ENCODE peak calls at places on chromosomes 4 and X, in eight cellular contexts. X, W, C, Q, V, I, D and T are unnamed samples.

GRCh38 chr4:62881901-62882300 is 1527.3 kb downstream of the TECRL start:
- DNase-seq in X (no peak), W (no peak), C (no peak), Q (no peak), V (no peak), I (no peak), D (no peak), T (no peak)

GRCh38 chr4:48139688-48140087 is 5.6 kb upstream of the TXK start:
- DNase-seq in X (no peak), W (no peak), C (no peak), Q (no peak), V (no peak), I (no peak), D (peak), T (no peak)

GRCh38 chr4:121988950-121989349 is 37.1 kb upstream of the TRPC3 start:
- DNase-seq in X (no peak), W (no peak), C (no peak), Q (no peak), V (no peak), I (no peak), D (no peak), T (no peak)

GRCh38 chr4:68176500-68176899 is 46.8 kb upstream of the TMPRSS11F start:
- DNase-seq in X (no peak), W (no peak), C (no peak), Q (no peak), V (no peak), I (no peak), D (no peak), T (no peak)

GRCh38 chrX:49037883-49038475 is 5.2 kb downstream of the TFE3 start:
- DNase-seq in X (no peak), W (no peak), C (no peak), Q (no peak), V (no peak), I (no peak), D (no peak), T (no peak)

GRCh38 chrX:121823406-121823805 is 776.0 kb downstream of the GLUD2 start:
- DNase-seq in X (no peak), W (no peak), C (no peak), Q (no peak), V (no peak), I (no peak), D (no peak), T (no peak)

GRCh38 chr4:99356992-99357391 is 4.4 kb upstream of the ADH1C start:
- DNase-seq in X (no peak), W (no peak), C (no peak), Q (no peak), V (no peak), I (no peak), D (no peak), T (no peak)

GRCh38 chrX:130728208-130728607 is 174.8 kb downstream of the ENOX2 start:
- DNase-seq in X (no peak), W (no peak), C (no peak), Q (no peak), V (no peak), I (no peak), D (no peak), T (no peak)

GRCh38 chr4:36326610-36327009 is 45.2 kb downstream of the DTHD1 start:
- DNase-seq in X (no peak), W (no peak), C (no peak), Q (no peak), V (no peak), I (no peak), D (no peak), T (no peak)